ENCODE peak calls at places on chromosomes 4 and X, in six cellular contexts. One of them, this sample, is unnamed.

GRCh38 chrX:31132803-31133202 is 61.0 kb upstream of the FTHL17 start:
- DNase-seq in neuronal stem cell: no peak
- DNase-seq in IMR-90: no peak
- DNase-seq in H1: no peak
- DNase-seq in mesenchymal stem cell: no peak
- DNase-seq in mesendoderm: no peak
- DNase-seq in this sample: no peak

GRCh38 chr4:4990857-4991540 is 28.3 kb downstream of the CYTL1 start:
- DNase-seq in neuronal stem cell: no peak
- DNase-seq in IMR-90: peak; percentile 62
- DNase-seq in H1: no peak
- DNase-seq in mesenchymal stem cell: peak; percentile 91
- DNase-seq in mesendoderm: no peak
- DNase-seq in this sample: no peak

GRCh38 chr4:84995386-84995785 is 28.9 kb upstream of the WDFY3 start:
- DNase-seq in neuronal stem cell: no peak
- DNase-seq in IMR-90: no peak
- DNase-seq in H1: no peak
- DNase-seq in mesenchymal stem cell: peak; percentile 78
- DNase-seq in mesendoderm: peak; percentile 96
- DNase-seq in this sample: no peak

GRCh38 chr4:83075696-83076095 is 38.8 kb downstream of the PLAC8 start:
- DNase-seq in neuronal stem cell: no peak
- DNase-seq in IMR-90: peak; percentile 78
- DNase-seq in H1: no peak
- DNase-seq in mesenchymal stem cell: peak; percentile 85
- DNase-seq in mesendoderm: no peak
- DNase-seq in this sample: no peak

GRCh38 chrX:8284131-8284530 is 113.1 kb upstream of the VCX2 start:
- DNase-seq in neuronal stem cell: no peak
- DNase-seq in IMR-90: no peak
- DNase-seq in H1: no peak
- DNase-seq in mesenchymal stem cell: no peak
- DNase-seq in mesendoderm: no peak
- DNase-seq in this sample: no peak

GRCh38 chr4:185730387-185730786 is 81.6 kb downstream of the SORBS2 start:
- DNase-seq in neuronal stem cell: peak; percentile 15
- DNase-seq in IMR-90: no peak
- DNase-seq in H1: no peak
- DNase-seq in mesenchymal stem cell: no peak
- DNase-seq in mesendoderm: peak; percentile 62
- DNase-seq in this sample: no peak

GRCh38 chr4:62953752-62954151 is 1455.5 kb downstream of the TECRL start:
- DNase-seq in neuronal stem cell: no peak
- DNase-seq in IMR-90: no peak
- DNase-seq in H1: no peak
- DNase-seq in mesenchymal stem cell: no peak
- DNase-seq in mesendoderm: peak; percentile 15
- DNase-seq in this sample: peak; percentile 28

GRCh38 chr4:101184668-101185067 is 162.7 kb downstream of the PPP3CA start:
- DNase-seq in neuronal stem cell: no peak
- DNase-seq in IMR-90: no peak
- DNase-seq in H1: no peak
- DNase-seq in mesenchymal stem cell: no peak
- DNase-seq in mesendoderm: no peak
- DNase-seq in this sample: no peak

GRCh38 chr4:93573285-93573684 is 255.3 kb upstream of the ATOH1 start:
- DNase-seq in neuronal stem cell: no peak
- DNase-seq in IMR-90: no peak
- DNase-seq in H1: no peak
- DNase-seq in mesenchymal stem cell: no peak
- DNase-seq in mesendoderm: no peak
- DNase-seq in this sample: no peak

GRCh38 chrX:12210921-12211320 is 72.6 kb downstream of the FRMPD4 start:
- DNase-seq in neuronal stem cell: no peak
- DNase-seq in IMR-90: peak; percentile 31
- DNase-seq in H1: no peak
- DNase-seq in mesenchymal stem cell: peak; percentile 6
- DNase-seq in mesendoderm: no peak
- DNase-seq in this sample: no peak

GRCh38 chrX:129641941-129642340 is 12.8 kb downstream of the APLN start:
- DNase-seq in neuronal stem cell: no peak
- DNase-seq in IMR-90: peak; percentile 51
- DNase-seq in H1: no peak
- DNase-seq in mesenchymal stem cell: peak; percentile 29
- DNase-seq in mesendoderm: no peak
- DNase-seq in this sample: no peak

GRCh38 chrX:80747832-80748231 is 61.8 kb downstream of the BRWD3 start:
- DNase-seq in neuronal stem cell: no peak
- DNase-seq in IMR-90: peak; percentile 16
- DNase-seq in H1: no peak
- DNase-seq in mesenchymal stem cell: no peak
- DNase-seq in mesendoderm: no peak
- DNase-seq in this sample: no peak

GRCh38 chrX:55908685-55909212 is 191.2 kb downstream of the RRAGB start:
- DNase-seq in neuronal stem cell: peak; percentile 3
- DNase-seq in IMR-90: no peak
- DNase-seq in H1: no peak
- DNase-seq in mesenchymal stem cell: peak; percentile 4
- DNase-seq in mesendoderm: peak; percentile 77
- DNase-seq in this sample: peak; percentile 34

GRCh38 chr4:154164931-154165839 is 326.4 kb downstream of the DCHS2 start:
- DNase-seq in neuronal stem cell: no peak
- DNase-seq in IMR-90: peak; percentile 77
- DNase-seq in H1: no peak
- DNase-seq in mesenchymal stem cell: peak; percentile 98
- DNase-seq in mesendoderm: peak; percentile 53
- DNase-seq in this sample: no peak

GRCh38 chr4:154158756-154159155 is 332.8 kb downstream of the DCHS2 start:
- DNase-seq in neuronal stem cell: no peak
- DNase-seq in IMR-90: no peak
- DNase-seq in H1: no peak
- DNase-seq in mesenchymal stem cell: no peak
- DNase-seq in mesendoderm: no peak
- DNase-seq in this sample: no peak

DNA sequence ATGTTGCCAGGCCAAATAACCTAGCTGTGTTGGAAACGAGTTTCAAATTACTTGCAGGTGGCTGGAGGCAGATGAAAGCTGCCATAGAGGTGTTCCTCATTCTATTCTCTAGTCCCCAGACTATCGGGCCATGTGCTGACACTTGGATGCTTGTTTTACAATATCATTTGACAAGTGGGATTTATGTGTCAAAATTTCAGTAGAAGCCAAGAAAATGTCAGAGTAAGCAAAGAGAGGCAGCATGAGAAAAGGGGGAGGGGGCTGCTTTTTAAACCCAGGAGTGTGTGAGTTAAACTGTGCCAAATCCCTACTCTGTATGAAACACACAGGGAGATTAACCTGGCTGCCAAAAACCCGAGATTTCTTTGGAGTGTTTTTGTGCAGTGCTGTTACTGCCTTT is 330.7 kb downstream of the DCHS2 start:
- DNase-seq in neuronal stem cell: no peak
- DNase-seq in IMR-90: no peak
- DNase-seq in H1: no peak
- DNase-seq in mesenchymal stem cell: no peak
- DNase-seq in mesendoderm: no peak
- DNase-seq in this sample: no peak
- H3K23ac ChIP-seq in neuronal stem cell: no peak overlapping the region
- H3K23ac ChIP-seq in IMR-90: no peak overlapping the region
- H3K23ac ChIP-seq in H1: no peak overlapping the region
- H3K23ac ChIP-seq in mesenchymal stem cell: no peak overlapping the region
- H3K23ac ChIP-seq in mesendoderm: no peak overlapping the region
- H3K23ac ChIP-seq in this sample: no peak overlapping the region

GRCh38 chr4:113602829-113603228 is 158.7 kb downstream of the CAMK2D start:
- DNase-seq in neuronal stem cell: no peak
- DNase-seq in IMR-90: no peak
- DNase-seq in H1: no peak
- DNase-seq in mesenchymal stem cell: no peak
- DNase-seq in mesendoderm: peak; percentile 79
- DNase-seq in this sample: no peak
- H2BK15ac ChIP-seq in neuronal stem cell: no peak overlapping the region
- H2BK15ac ChIP-seq in IMR-90: no peak overlapping the region
- H2BK15ac ChIP-seq in H1: no peak overlapping the region
- H2BK15ac ChIP-seq in mesenchymal stem cell: no peak overlapping the region
- H2BK15ac ChIP-seq in mesendoderm: no peak overlapping the region
- H2BK15ac ChIP-seq in this sample: no peak overlapping the region

GRCh38 chr4:7307391-7308099 is 115.2 kb downstream of the SORCS2 start:
- DNase-seq in neuronal stem cell: no peak
- DNase-seq in IMR-90: no peak
- DNase-seq in H1: no peak
- DNase-seq in mesenchymal stem cell: no peak
- DNase-seq in mesendoderm: no peak
- DNase-seq in this sample: no peak
- H3K23ac ChIP-seq in neuronal stem cell: no peak overlapping the region
- H3K23ac ChIP-seq in IMR-90: no peak overlapping the region
- H3K23ac ChIP-seq in H1: no peak overlapping the region
- H3K23ac ChIP-seq in mesenchymal stem cell: no peak overlapping the region
- H3K23ac ChIP-seq in mesendoderm: no peak overlapping the region
- H3K23ac ChIP-seq in this sample: no peak overlapping the region

DNA sequence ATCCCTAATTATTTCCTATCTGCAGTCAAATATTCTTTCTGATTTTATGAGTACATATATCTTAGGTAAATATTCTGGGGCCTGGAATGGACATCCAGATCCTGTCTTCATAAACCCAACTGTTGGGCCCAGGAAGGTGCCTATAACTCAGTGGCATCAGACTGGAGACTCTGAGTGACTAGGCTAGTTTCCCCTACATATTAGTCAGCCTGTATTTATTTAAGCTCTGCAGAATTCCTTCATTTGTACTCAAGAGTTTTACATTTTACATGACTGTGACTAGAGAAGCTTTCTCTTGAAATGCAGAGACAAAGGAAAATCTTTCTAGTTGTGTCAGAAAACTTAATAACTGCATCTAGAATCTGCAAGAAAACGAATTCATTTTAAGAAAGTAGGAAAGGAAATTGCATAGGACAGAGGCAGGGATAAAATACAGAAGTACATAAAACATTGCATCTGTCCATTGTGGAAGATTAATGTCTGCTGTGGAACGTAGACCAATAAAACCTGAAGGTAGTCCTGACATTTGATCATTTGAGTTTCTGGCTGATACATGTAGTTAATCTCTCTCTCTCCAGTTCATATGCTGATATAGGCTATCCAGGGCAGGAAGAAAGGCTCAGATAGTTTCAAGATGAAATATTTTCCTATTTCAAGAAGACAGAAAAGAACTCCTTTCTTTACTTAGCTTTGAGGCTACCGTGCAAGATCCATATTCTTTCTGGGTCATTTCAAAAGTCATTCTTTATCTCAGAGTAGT is 78.2 kb downstream of the OPHN1 start:
- DNase-seq in neuronal stem cell: no peak
- DNase-seq in IMR-90: peak; percentile 38
- DNase-seq in H1: no peak
- DNase-seq in mesenchymal stem cell: no peak
- DNase-seq in mesendoderm: no peak
- DNase-seq in this sample: no peak
- H2BK15ac ChIP-seq in neuronal stem cell: no peak overlapping the region
- H2BK15ac ChIP-seq in IMR-90: no peak overlapping the region
- H2BK15ac ChIP-seq in H1: no peak overlapping the region
- H2BK15ac ChIP-seq in mesenchymal stem cell: no peak overlapping the region
- H2BK15ac ChIP-seq in mesendoderm: no peak overlapping the region
- H2BK15ac ChIP-seq in this sample: no peak overlapping the region

DNA sequence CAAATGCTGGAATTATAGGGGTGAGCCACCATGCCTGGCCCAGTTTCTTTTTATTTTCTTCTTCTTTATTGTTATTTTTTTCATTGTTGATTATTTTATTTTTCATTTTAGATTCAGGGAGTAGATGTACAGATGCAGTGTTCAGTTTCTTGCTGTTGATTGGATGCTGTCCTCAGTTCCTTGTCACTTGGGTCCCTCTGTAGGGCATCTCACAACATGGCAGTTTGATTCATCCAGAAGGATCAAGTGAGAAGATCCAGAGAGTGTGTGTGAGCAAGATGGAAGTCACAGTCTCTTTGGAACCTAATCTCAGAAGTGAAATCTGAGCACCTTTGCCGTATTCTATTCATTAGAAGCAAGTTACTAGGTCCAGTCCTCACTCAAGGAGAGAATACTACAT is 20.9 kb downstream of the HMGB3 start:
- DNase-seq in neuronal stem cell: no peak
- DNase-seq in IMR-90: peak; percentile 2
- DNase-seq in H1: no peak
- DNase-seq in mesenchymal stem cell: peak; percentile 1
- DNase-seq in mesendoderm: peak; percentile 46
- DNase-seq in this sample: no peak
- H3K23ac ChIP-seq in neuronal stem cell: no peak overlapping the region
- H3K23ac ChIP-seq in IMR-90: no peak overlapping the region
- H3K23ac ChIP-seq in H1: no peak overlapping the region
- H3K23ac ChIP-seq in mesenchymal stem cell: no peak overlapping the region
- H3K23ac ChIP-seq in mesendoderm: no peak overlapping the region
- H3K23ac ChIP-seq in this sample: no peak overlapping the region

DNA sequence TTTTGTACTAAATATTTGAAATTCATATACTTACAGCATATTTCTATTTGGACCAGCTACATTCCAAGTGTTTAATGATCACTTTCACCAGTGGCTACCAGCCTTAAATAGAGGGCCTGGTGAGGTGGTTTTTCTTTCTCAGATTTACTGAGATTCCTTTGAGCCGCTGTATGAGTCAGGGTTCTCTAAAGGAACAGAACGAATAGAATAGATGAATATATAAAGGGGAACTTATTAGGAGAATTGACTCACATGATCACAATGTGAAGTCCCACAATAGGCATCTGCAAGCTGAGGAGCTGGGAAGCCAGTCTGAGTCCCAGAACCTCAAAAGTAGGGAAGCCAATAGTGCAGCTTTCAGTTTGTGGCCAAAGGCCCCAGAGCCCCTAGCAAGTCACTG is 146.2 kb upstream of the TLL1 start:
- DNase-seq in neuronal stem cell: no peak
- DNase-seq in IMR-90: no peak
- DNase-seq in H1: no peak
- DNase-seq in mesenchymal stem cell: no peak
- DNase-seq in mesendoderm: no peak
- DNase-seq in this sample: no peak
- H2BK15ac ChIP-seq in neuronal stem cell: no peak overlapping the region
- H2BK15ac ChIP-seq in IMR-90: no peak overlapping the region
- H2BK15ac ChIP-seq in H1: no peak overlapping the region
- H2BK15ac ChIP-seq in mesenchymal stem cell: no peak overlapping the region
- H2BK15ac ChIP-seq in mesendoderm: no peak overlapping the region
- H2BK15ac ChIP-seq in this sample: no peak overlapping the region

GRCh38 chr4:78634011-78634664 is 82.6 kb downstream of the ANXA3 start:
- DNase-seq in neuronal stem cell: no peak
- DNase-seq in IMR-90: no peak
- DNase-seq in H1: no peak
- DNase-seq in mesenchymal stem cell: peak; percentile 36
- DNase-seq in mesendoderm: no peak
- DNase-seq in this sample: no peak
- H3K23ac ChIP-seq in neuronal stem cell: no peak overlapping the region
- H3K23ac ChIP-seq in IMR-90: no peak overlapping the region
- H3K23ac ChIP-seq in H1: no peak overlapping the region
- H3K23ac ChIP-seq in mesenchymal stem cell: no peak overlapping the region
- H3K23ac ChIP-seq in mesendoderm: no peak overlapping the region
- H3K23ac ChIP-seq in this sample: no peak overlapping the region

DNA sequence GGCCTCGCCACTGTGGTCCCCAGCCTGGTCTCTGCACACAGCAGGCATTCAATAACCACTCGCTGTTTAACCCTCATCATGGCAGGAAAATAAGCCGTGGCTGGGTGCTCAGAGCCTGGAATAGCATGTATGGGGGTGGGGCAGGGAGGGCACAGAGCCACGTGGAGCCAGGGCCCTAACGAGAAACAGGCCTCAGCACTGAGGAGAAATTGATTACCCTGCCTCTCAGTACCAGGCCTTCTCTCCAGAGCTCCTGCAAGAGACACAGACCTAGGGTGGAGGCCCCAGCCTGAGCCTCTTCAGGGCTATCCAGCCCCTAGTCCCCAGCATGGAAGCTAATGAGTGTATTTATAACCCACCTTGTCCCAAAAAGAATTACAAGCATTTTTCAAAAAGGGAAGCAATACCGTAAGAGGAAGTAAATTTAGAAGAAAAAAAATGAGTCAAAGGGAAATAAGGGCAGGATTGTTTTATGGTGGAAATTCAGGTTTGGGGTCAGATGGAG is 102.1 kb upstream of the RBPJ start:
- DNase-seq in neuronal stem cell: no peak
- DNase-seq in IMR-90: no peak
- DNase-seq in H1: no peak
- DNase-seq in mesenchymal stem cell: no peak
- DNase-seq in mesendoderm: no peak
- DNase-seq in this sample: no peak
- H2BK15ac ChIP-seq in neuronal stem cell: no peak overlapping the region
- H2BK15ac ChIP-seq in IMR-90: peak overlapping the region; percentile 74
- H2BK15ac ChIP-seq in H1: no peak overlapping the region
- H2BK15ac ChIP-seq in mesenchymal stem cell: no peak overlapping the region
- H2BK15ac ChIP-seq in mesendoderm: no peak overlapping the region
- H2BK15ac ChIP-seq in this sample: no peak overlapping the region